ENCODE peak calls at places on chromosomes 6 and 20, in ten cellular contexts. D, T, R, W, X, Z, J, N, F and A are unnamed samples.

GRCh38 chr6:163828038-163828790 is 413.7 kb downstream of the QKI start:
- DNase-seq in D (no peak), T (no peak), R (peak; percentile 61), W (no peak), X (no peak), Z (no peak), J (peak; percentile 62), N (no peak), F (peak; percentile 32), A (no peak)

GRCh38 chr6:55953384-55953783 is 78.0 kb upstream of the BMP5 start:
- DNase-seq in D (no peak), T (no peak), R (no peak), W (peak; percentile 14), X (peak; percentile 33), Z (peak; percentile 15), J (no peak), N (peak; percentile 66), F (no peak), A (peak; percentile 76)

GRCh38 chr20:47139934-47140333 is 216.6 kb downstream of the ZMYND8 start:
- DNase-seq in D (no peak), T (no peak), R (no peak), W (peak; percentile 70), X (no peak), Z (no peak), J (no peak), N (no peak), F (no peak), A (peak; percentile 61)

GRCh38 chr6:147738516-147739187 is 230.2 kb downstream of the SAMD5 start:
- DNase-seq in D (no peak), T (no peak), R (no peak), W (no peak), X (no peak), Z (no peak), J (no peak), N (no peak), F (no peak), A (no peak)

GRCh38 chr6:139490482-139490881 is 116.0 kb upstream of the CITED2 start:
- DNase-seq in D (no peak), T (no peak), R (no peak), W (no peak), X (no peak), Z (no peak), J (no peak), N (peak; percentile 48), F (no peak), A (no peak)

GRCh38 chr6:110534731-110535164 is 58.3 kb upstream of the SLC22A16 start:
- DNase-seq in D (no peak), T (no peak), R (no peak), W (no peak), X (no peak), Z (no peak), J (no peak), N (peak; percentile 59), F (peak; percentile 23), A (peak; percentile 73)

GRCh38 chr6:151501511-151502136 is 7.8 kb downstream of the CCDC170 start:
- DNase-seq in D (no peak), T (no peak), R (no peak), W (no peak), X (no peak), Z (peak; percentile 28), J (no peak), N (no peak), F (no peak), A (no peak)

GRCh38 chr6:159107451-159108260 is 61.5 kb upstream of the FNDC1 start:
- DNase-seq in D (no peak), T (peak; percentile 60), R (no peak), W (no peak), X (no peak), Z (no peak), J (no peak), N (no peak), F (no peak), A (no peak)

GRCh38 chr6:113420290-113420689 is 436.9 kb upstream of the MARCKS start:
- DNase-seq in D (no peak), T (no peak), R (no peak), W (no peak), X (no peak), Z (no peak), J (no peak), N (no peak), F (no peak), A (no peak)

GRCh38 chr6:113412589-113413367 is 444.4 kb upstream of the MARCKS start:
- DNase-seq in D (no peak), T (no peak), R (no peak), W (no peak), X (no peak), Z (no peak), J (no peak), N (peak; percentile 21), F (no peak), A (peak; percentile 4)

GRCh38 chr6:113416166-113416565 is 441.0 kb upstream of the MARCKS start:
- DNase-seq in D (no peak), T (no peak), R (no peak), W (no peak), X (no peak), Z (no peak), J (no peak), N (peak; percentile 55), F (no peak), A (no peak)

GRCh38 chr6:113411006-113411405 is 446.1 kb upstream of the MARCKS start:
- DNase-seq in D (no peak), T (no peak), R (no peak), W (no peak), X (no peak), Z (no peak), J (no peak), N (peak; percentile 25), F (no peak), A (peak; percentile 54)

DNA sequence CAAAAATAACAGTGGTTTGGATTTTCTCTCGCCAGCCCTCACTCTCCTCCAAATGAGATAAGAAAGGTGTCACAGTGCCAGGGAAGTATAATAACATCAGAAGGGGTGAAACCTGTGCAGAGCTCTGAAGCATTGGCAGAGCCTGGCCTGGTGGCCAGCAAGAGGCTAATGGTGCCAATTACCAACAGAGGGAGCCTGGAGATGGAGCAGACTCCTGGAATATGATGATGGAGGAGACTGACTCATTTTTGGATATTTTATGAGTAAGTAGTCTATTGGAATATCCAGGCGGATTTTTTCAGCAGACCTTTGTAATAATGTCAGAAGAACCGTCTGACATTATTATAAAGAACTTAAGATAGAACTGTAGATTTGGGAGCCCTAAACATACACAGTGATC is 442.6 kb upstream of the MARCKS start:
- DNase-seq in D (no peak), T (no peak), R (no peak), W (peak; percentile 56), X (peak; percentile 36), Z (peak; percentile 57), J (no peak), N (peak; percentile 78), F (peak; percentile 33), A (peak; percentile 82)
- TF ChIP-seq CTCF in D (peak; percentile 16), T (peak; percentile 73), R (peak; percentile 40), W (peak; percentile 67), X (peak; percentile 72), Z (peak; percentile 66), J (peak; percentile 33), N (peak; percentile 72), F (peak; percentile 58), A (peak; percentile 64)

GRCh38 chr20:62575976-62576722 is 66.2 kb upstream of the SLCO4A1 start:
- DNase-seq in D (no peak), T (no peak), R (no peak), W (no peak), X (no peak), Z (no peak), J (no peak), N (no peak), F (no peak), A (no peak)

GRCh38 chr20:62580052-62580451 is 62.3 kb upstream of the SLCO4A1 start:
- DNase-seq in D (no peak), T (no peak), R (no peak), W (no peak), X (no peak), Z (no peak), J (no peak), N (no peak), F (no peak), A (no peak)

GRCh38 chr20:62577447-62577846 is 64.9 kb upstream of the SLCO4A1 start:
- DNase-seq in D (no peak), T (no peak), R (no peak), W (no peak), X (no peak), Z (no peak), J (no peak), N (no peak), F (no peak), A (peak; percentile 9)

GRCh38 chr20:62576815-62577214 is 65.5 kb upstream of the SLCO4A1 start:
- DNase-seq in D (peak; percentile 64), T (no peak), R (no peak), W (no peak), X (no peak), Z (no peak), J (no peak), N (peak; percentile 11), F (no peak), A (peak; percentile 8)

DNA sequence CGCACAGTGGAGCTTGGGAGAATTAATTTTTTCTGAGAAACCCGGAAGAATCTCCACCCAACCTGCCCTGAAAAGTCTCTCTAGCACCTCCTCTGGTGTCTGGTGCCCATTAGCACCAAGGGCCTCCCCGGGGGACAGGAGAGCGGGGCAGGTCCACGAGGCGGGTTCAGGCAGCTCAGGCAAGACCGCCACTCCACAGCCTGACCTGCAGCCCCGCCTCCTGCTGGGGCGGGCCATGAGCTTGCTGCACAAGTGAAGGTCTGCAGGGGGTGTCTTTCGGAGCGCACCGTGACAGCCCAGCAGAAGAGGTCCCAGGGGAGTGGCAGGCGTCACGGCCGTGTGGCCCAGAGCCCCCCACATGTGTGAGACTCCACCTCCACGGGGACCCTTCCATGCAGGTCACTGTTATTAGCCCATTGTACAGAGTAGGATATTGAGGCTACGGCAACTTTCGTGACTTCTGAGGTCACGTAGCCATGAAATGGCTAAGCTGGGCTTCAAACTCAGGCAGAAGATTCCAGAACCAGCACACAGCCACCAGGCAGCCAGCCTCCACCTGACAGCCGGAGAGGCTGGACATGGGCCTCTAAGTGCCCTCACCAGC is 63.9 kb upstream of the SLCO4A1 start:
- DNase-seq in D (no peak), T (no peak), R (no peak), W (no peak), X (no peak), Z (no peak), J (no peak), N (no peak), F (no peak), A (peak; percentile 11)
- TF ChIP-seq CTCF in D (no peak), T (no peak), R (no peak), W (no peak), X (no peak), Z (peak; percentile 29), J (no peak), N (no peak), F (no peak), A (peak; percentile 29)

GRCh38 chr6:33211666-33212422 is 3.5 kb downstream of the RING1 start:
- DNase-seq in D (peak; percentile 82), T (no peak), R (no peak), W (no peak), X (no peak), Z (no peak), J (no peak), N (no peak), F (no peak), A (no peak)
- TF ChIP-seq CTCF in D (peak; percentile 40), T (no peak), R (no peak), W (no peak), X (no peak), Z (peak; percentile 23), J (no peak), N (no peak), F (no peak), A (no peak)

DNA sequence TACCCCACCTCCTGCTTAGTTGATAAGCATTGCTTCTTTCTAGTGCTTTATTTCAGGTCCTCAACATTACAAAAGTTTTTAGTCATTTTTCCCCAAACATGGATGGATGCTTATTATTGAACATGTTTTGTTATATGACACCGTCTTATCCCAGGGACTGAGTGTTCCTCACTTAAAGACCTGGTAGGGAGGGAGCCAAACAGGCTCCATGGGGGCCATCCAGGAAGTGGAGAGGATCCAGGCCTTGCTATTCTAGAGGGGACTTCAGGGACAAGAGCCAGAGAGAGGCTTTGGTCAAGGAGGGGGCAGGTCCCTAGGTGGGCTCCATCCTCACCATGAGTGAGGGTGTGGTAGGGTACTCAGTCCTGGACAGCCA is 7.4 kb downstream of the SLC32A1 start:
- DNase-seq in D (no peak), T (no peak), R (no peak), W (no peak), X (no peak), Z (no peak), J (no peak), N (no peak), F (no peak), A (no peak)
- TF ChIP-seq CTCF in D (no peak), T (no peak), R (no peak), W (no peak), X (no peak), Z (no peak), J (no peak), N (no peak), F (no peak), A (peak; percentile 11)